ENCODE peak calls at places on chromosomes 12 and 14, in eight cellular contexts. One of them, this sample, is unnamed.
A peak's percentile ranks its signal among the peaks of the same experiment; 100 is the strongest.

GRCh38 chr14:30808576-30808975 is 65.8 kb upstream of the COCH start:
- DNase-seq in Peyer's patch: no peak
- DNase-seq in tibial artery: no peak
- DNase-seq in transverse colon: no peak
- DNase-seq in neural crest cell: no peak
- DNase-seq in coronary artery: no peak
- DNase-seq in lower leg skin: no peak
- DNase-seq in GM12878: no peak
- DNase-seq in this sample: no peak

GRCh38 chr12:64894827-64895475 is 70.5 kb downstream of the TBC1D30 start:
- DNase-seq in lower leg skin: no peak
- DNase-seq in GM12878: no peak
- DNase-seq in neural crest cell: no peak
- DNase-seq in transverse colon: no peak
- DNase-seq in tibial artery: no peak
- DNase-seq in Peyer's patch: no peak
- DNase-seq in coronary artery: no peak
- DNase-seq in this sample: no peak

GRCh38 chr12:66188584-66189475 is at the start of gene IRAK3:
- DNase-seq in tibial artery: peak; percentile 90
- DNase-seq in transverse colon: peak; percentile 83
- DNase-seq in Peyer's patch: peak; percentile 57
- DNase-seq in lower leg skin: peak; percentile 98
- DNase-seq in GM12878: no peak
- DNase-seq in coronary artery: peak; percentile 94
- DNase-seq in neural crest cell: peak; percentile 30
- DNase-seq in this sample: peak; percentile 52

GRCh38 chr14:96162741-96163140 is 41.9 kb upstream of the BDKRB2 start:
- DNase-seq in Peyer's patch: no peak
- DNase-seq in lower leg skin: peak; percentile 74
- DNase-seq in coronary artery: peak; percentile 59
- DNase-seq in GM12878: no peak
- DNase-seq in tibial artery: no peak
- DNase-seq in neural crest cell: no peak
- DNase-seq in transverse colon: no peak
- DNase-seq in this sample: no peak

GRCh38 chr12:132084681-132085635 is 59.2 kb downstream of the DDX51 start:
- DNase-seq in transverse colon: peak; percentile 74
- DNase-seq in lower leg skin: peak; percentile 89
- DNase-seq in coronary artery: peak; percentile 81
- DNase-seq in neural crest cell: peak; percentile 65
- DNase-seq in tibial artery: peak; percentile 54
- DNase-seq in Peyer's patch: no peak
- DNase-seq in GM12878: no peak
- DNase-seq in this sample: peak; percentile 79

GRCh38 chr12:124921200-124922008 is 7.0 kb upstream of the UBC start:
- DNase-seq in tibial artery: no peak
- DNase-seq in coronary artery: no peak
- DNase-seq in Peyer's patch: peak; percentile 93
- DNase-seq in neural crest cell: peak; percentile 69
- DNase-seq in GM12878: peak; percentile 97
- DNase-seq in transverse colon: peak; percentile 78
- DNase-seq in lower leg skin: no peak
- DNase-seq in this sample: peak; percentile 85

GRCh38 chr14:98564541-98564940 is 707.5 kb downstream of the BCL11B start:
- DNase-seq in lower leg skin: no peak
- DNase-seq in neural crest cell: no peak
- DNase-seq in tibial artery: no peak
- DNase-seq in coronary artery: no peak
- DNase-seq in GM12878: no peak
- DNase-seq in Peyer's patch: no peak
- DNase-seq in transverse colon: no peak
- DNase-seq in this sample: no peak

GRCh38 chr12:104360157-104360556 is 56.6 kb downstream of the EID3 start:
- DNase-seq in GM12878: no peak
- DNase-seq in coronary artery: no peak
- DNase-seq in transverse colon: no peak
- DNase-seq in Peyer's patch: no peak
- DNase-seq in lower leg skin: peak; percentile 42
- DNase-seq in tibial artery: no peak
- DNase-seq in neural crest cell: no peak
- DNase-seq in this sample: no peak

GRCh38 chr12:101653030-101653429 is 44.4 kb upstream of the CHPT1 start:
- DNase-seq in Peyer's patch: no peak
- DNase-seq in lower leg skin: no peak
- DNase-seq in GM12878: no peak
- DNase-seq in neural crest cell: no peak
- DNase-seq in tibial artery: no peak
- DNase-seq in coronary artery: no peak
- DNase-seq in transverse colon: no peak
- DNase-seq in this sample: no peak

GRCh38 chr14:105092124-105092911 is 27.1 kb upstream of the GPR132 start:
- DNase-seq in GM12878: no peak
- DNase-seq in coronary artery: no peak
- DNase-seq in Peyer's patch: no peak
- DNase-seq in neural crest cell: no peak
- DNase-seq in lower leg skin: peak; percentile 88
- DNase-seq in tibial artery: no peak
- DNase-seq in transverse colon: peak; percentile 81
- DNase-seq in this sample: no peak

GRCh38 chr14:37035401-37035800 is 137.0 kb downstream of the SLC25A21 start:
- DNase-seq in tibial artery: no peak
- DNase-seq in GM12878: no peak
- DNase-seq in transverse colon: no peak
- DNase-seq in lower leg skin: no peak
- DNase-seq in neural crest cell: no peak
- DNase-seq in Peyer's patch: no peak
- DNase-seq in coronary artery: no peak
- DNase-seq in this sample: no peak

GRCh38 chr14:76904740-76905569 is 78.7 kb downstream of the LRRC74A start:
- DNase-seq in lower leg skin: peak; percentile 94
- DNase-seq in coronary artery: no peak
- DNase-seq in neural crest cell: no peak
- DNase-seq in tibial artery: peak; percentile 62
- DNase-seq in transverse colon: peak; percentile 61
- DNase-seq in Peyer's patch: peak; percentile 82
- DNase-seq in GM12878: peak; percentile 84
- DNase-seq in this sample: peak; percentile 75

GRCh38 chr14:76911473-76911872 is 85.3 kb downstream of the LRRC74A start:
- DNase-seq in transverse colon: no peak
- DNase-seq in tibial artery: no peak
- DNase-seq in lower leg skin: no peak
- DNase-seq in coronary artery: no peak
- DNase-seq in neural crest cell: no peak
- DNase-seq in Peyer's patch: no peak
- DNase-seq in GM12878: no peak
- DNase-seq in this sample: no peak

GRCh38 chr14:76910371-76910890 is 84.2 kb downstream of the LRRC74A start:
- DNase-seq in transverse colon: no peak
- DNase-seq in Peyer's patch: no peak
- DNase-seq in GM12878: no peak
- DNase-seq in neural crest cell: no peak
- DNase-seq in coronary artery: no peak
- DNase-seq in tibial artery: no peak
- DNase-seq in lower leg skin: no peak
- DNase-seq in this sample: no peak

GRCh38 chr14:76909266-76909665 is 83.1 kb downstream of the LRRC74A start:
- DNase-seq in lower leg skin: no peak
- DNase-seq in Peyer's patch: no peak
- DNase-seq in transverse colon: no peak
- DNase-seq in coronary artery: no peak
- DNase-seq in GM12878: no peak
- DNase-seq in neural crest cell: no peak
- DNase-seq in tibial artery: no peak
- DNase-seq in this sample: no peak

DNA sequence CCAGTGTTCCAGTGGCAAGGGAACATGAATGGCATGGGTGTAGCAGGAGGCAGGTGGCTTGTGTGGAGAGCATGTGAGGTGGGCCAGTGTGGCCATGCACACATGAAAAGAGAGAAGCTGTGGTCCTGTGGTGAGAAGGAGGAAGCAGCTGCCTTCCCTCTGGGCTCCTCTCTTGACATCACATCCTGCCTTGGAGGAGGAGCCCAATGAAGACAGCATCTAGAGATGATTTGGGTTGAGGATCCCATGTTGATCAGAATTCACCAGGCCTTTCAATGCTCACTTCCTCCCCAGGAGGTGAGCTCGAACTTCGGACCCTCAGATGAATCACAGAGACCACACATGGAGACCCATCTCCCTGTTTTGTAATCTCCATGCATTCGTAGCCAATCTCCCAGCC is 82.6 kb downstream of the LRRC74A start:
- DNase-seq in neural crest cell: no peak
- DNase-seq in tibial artery: no peak
- DNase-seq in GM12878: peak; percentile 45
- DNase-seq in coronary artery: no peak
- DNase-seq in transverse colon: peak; percentile 31
- DNase-seq in lower leg skin: no peak
- DNase-seq in Peyer's patch: peak; percentile 83
- DNase-seq in this sample: peak; percentile 70
- TF ChIP-seq CTCF in neural crest cell: no peak
- TF ChIP-seq CTCF in tibial artery: no peak
- TF ChIP-seq CTCF in GM12878: no peak
- TF ChIP-seq CTCF in coronary artery: no peak
- TF ChIP-seq CTCF in transverse colon: no peak
- TF ChIP-seq CTCF in lower leg skin: no peak
- TF ChIP-seq CTCF in Peyer's patch: no peak
- TF ChIP-seq CTCF in this sample: no peak

GRCh38 chr12:29781705-29782266 is 2.0 kb downstream of the TMTC1 start:
- DNase-seq in Peyer's patch: no peak
- DNase-seq in transverse colon: no peak
- DNase-seq in lower leg skin: no peak
- DNase-seq in tibial artery: no peak
- DNase-seq in coronary artery: no peak
- DNase-seq in neural crest cell: no peak
- DNase-seq in GM12878: no peak
- DNase-seq in this sample: no peak

GRCh38 chr12:29781176-29781575 is 2.6 kb downstream of the TMTC1 start:
- DNase-seq in GM12878: no peak
- DNase-seq in tibial artery: no peak
- DNase-seq in coronary artery: no peak
- DNase-seq in transverse colon: no peak
- DNase-seq in lower leg skin: no peak
- DNase-seq in Peyer's patch: no peak
- DNase-seq in neural crest cell: no peak
- DNase-seq in this sample: no peak

GRCh38 chr12:29783773-29784666 is at the start of gene TMTC1:
- DNase-seq in tibial artery: peak; percentile 67
- DNase-seq in GM12878: no peak
- DNase-seq in lower leg skin: peak; percentile 93
- DNase-seq in neural crest cell: peak; percentile 69
- DNase-seq in transverse colon: peak; percentile 45
- DNase-seq in Peyer's patch: no peak
- DNase-seq in coronary artery: peak; percentile 78
- DNase-seq in this sample: no peak

GRCh38 chr12:29782285-29782820 is 1.4 kb downstream of the TMTC1 start:
- DNase-seq in lower leg skin: no peak
- DNase-seq in neural crest cell: no peak
- DNase-seq in transverse colon: no peak
- DNase-seq in Peyer's patch: no peak
- DNase-seq in tibial artery: no peak
- DNase-seq in GM12878: no peak
- DNase-seq in coronary artery: no peak
- DNase-seq in this sample: peak; percentile 23

GRCh38 chr12:29782821-29783772 is 645 bp downstream of the TMTC1 start:
- DNase-seq in coronary artery: peak; percentile 84
- DNase-seq in tibial artery: peak; percentile 32
- DNase-seq in transverse colon: no peak
- DNase-seq in neural crest cell: peak; percentile 29
- DNase-seq in GM12878: no peak
- DNase-seq in lower leg skin: peak; percentile 88
- DNase-seq in Peyer's patch: no peak
- DNase-seq in this sample: peak; percentile 25
- TF ChIP-seq CTCF in coronary artery: no peak
- TF ChIP-seq CTCF in tibial artery: no peak
- TF ChIP-seq CTCF in transverse colon: no peak
- TF ChIP-seq CTCF in neural crest cell: peak; percentile 7
- TF ChIP-seq CTCF in GM12878: no peak
- TF ChIP-seq CTCF in lower leg skin: no peak
- TF ChIP-seq CTCF in Peyer's patch: no peak
- TF ChIP-seq CTCF in this sample: no peak

GRCh38 chr12:110932048-110932447 is 11.7 kb upstream of the MYL2 start:
- DNase-seq in neural crest cell: peak; percentile 19
- DNase-seq in coronary artery: peak; percentile 41
- DNase-seq in transverse colon: no peak
- DNase-seq in GM12878: no peak
- DNase-seq in lower leg skin: peak; percentile 50
- DNase-seq in tibial artery: no peak
- DNase-seq in Peyer's patch: no peak
- DNase-seq in this sample: no peak
- TF ChIP-seq CTCF in neural crest cell: peak; percentile 38
- TF ChIP-seq CTCF in coronary artery: no peak
- TF ChIP-seq CTCF in transverse colon: no peak
- TF ChIP-seq CTCF in GM12878: peak; percentile 28
- TF ChIP-seq CTCF in lower leg skin: no peak
- TF ChIP-seq CTCF in tibial artery: no peak
- TF ChIP-seq CTCF in Peyer's patch: no peak
- TF ChIP-seq CTCF in this sample: peak; percentile 41

GRCh38 chr12:16939871-16940306 is 333.9 kb upstream of the LMO3 start:
- DNase-seq in tibial artery: no peak
- DNase-seq in transverse colon: peak; percentile 63
- DNase-seq in coronary artery: no peak
- DNase-seq in lower leg skin: no peak
- DNase-seq in GM12878: peak; percentile 26
- DNase-seq in Peyer's patch: no peak
- DNase-seq in neural crest cell: peak; percentile 25
- DNase-seq in this sample: peak; percentile 10
- TF ChIP-seq CTCF in tibial artery: no peak
- TF ChIP-seq CTCF in transverse colon: peak; percentile 62
- TF ChIP-seq CTCF in coronary artery: no peak
- TF ChIP-seq CTCF in lower leg skin: no peak
- TF ChIP-seq CTCF in GM12878: peak; percentile 86
- TF ChIP-seq CTCF in Peyer's patch: peak; percentile 73
- TF ChIP-seq CTCF in neural crest cell: peak; percentile 97
- TF ChIP-seq CTCF in this sample: peak; percentile 82

DNA sequence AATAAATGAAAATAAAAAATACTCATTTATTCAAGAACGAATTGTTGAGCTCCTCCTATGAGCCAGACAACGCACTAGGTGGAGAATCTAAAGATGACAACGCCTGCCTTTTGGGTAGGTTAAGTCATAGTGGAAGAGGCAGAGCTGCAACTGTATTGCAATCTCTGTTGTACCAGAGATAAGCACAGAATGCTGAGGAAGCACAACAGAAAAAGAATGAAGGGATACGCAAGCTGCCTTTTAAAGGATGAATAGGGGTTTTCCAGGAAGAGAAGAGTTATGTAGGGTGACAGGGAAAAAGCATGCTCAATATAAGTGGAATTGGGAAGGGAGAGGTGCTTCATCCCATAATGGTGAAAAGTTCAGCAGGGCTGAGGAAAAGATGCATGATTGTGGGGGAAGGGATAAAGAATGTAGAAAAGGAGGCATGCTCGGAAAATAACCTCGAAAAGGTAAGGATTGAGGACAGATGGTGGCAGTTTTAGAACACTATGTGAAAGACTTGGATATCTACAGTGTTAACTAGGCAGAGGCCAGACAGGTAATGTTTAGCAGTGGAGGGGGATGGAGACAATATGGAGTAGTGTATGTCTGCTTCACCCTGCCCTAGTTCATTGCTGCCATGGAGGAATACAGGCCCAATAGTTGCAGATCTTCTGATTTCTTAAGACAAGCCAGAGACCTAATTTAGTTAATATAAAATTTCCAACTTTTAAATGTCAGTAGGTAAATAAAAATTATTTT is 63.9 kb upstream of the DUSP6 start:
- DNase-seq in tibial artery: no peak
- DNase-seq in neural crest cell: no peak
- DNase-seq in GM12878: no peak
- DNase-seq in coronary artery: no peak
- DNase-seq in transverse colon: no peak
- DNase-seq in Peyer's patch: no peak
- DNase-seq in lower leg skin: no peak
- DNase-seq in this sample: no peak
- TF ChIP-seq CTCF in tibial artery: no peak
- TF ChIP-seq CTCF in neural crest cell: no peak
- TF ChIP-seq CTCF in GM12878: no peak
- TF ChIP-seq CTCF in coronary artery: no peak
- TF ChIP-seq CTCF in transverse colon: no peak
- TF ChIP-seq CTCF in Peyer's patch: no peak
- TF ChIP-seq CTCF in lower leg skin: no peak
- TF ChIP-seq CTCF in this sample: no peak